ENCODE peak calls at places on chromosomes 7 and 10, in five cellular contexts. T is H9, A is heart left ventricle, N is mesenchymal stem cell, C is A549. U is an unnamed sample. For H3K4me1, the result is how much of the 10 kb centered on the place peaks cover.

GRCh38 chr10:125023269-125023668 is 81.3 kb downstream of the ZRANB1 start:
- DNase-seq in C (no peak), T (no peak), A (no peak), N (no peak), U (peak)

GRCh38 chr7:149223176-149223575 is 16.3 kb upstream of the ZNF212 start:
- DNase-seq in A (no peak), T (no peak), N (no peak), C (no peak), U (no peak)

GRCh38 chr7:77444123-77444522 is 28.0 kb upstream of the GSAP start:
- DNase-seq in N (peak), C (no peak), A (no peak), T (no peak), U (peak)

GRCh38 chr10:63591600-63592379 is 70.6 kb downstream of the REEP3 start:
- DNase-seq in A (no peak), T (no peak), N (no peak), C (no peak), U (no peak)

GRCh38 chr10:33612551-33612950 is 278.1 kb upstream of the NRP1 start:
- DNase-seq in C (no peak), N (peak), T (no peak), A (no peak), U (no peak)

GRCh38 chr7:333399-333776 is 43.4 kb downstream of the FOXL3 start:
- DNase-seq in N (no peak), A (peak), C (peak), T (no peak), U (no peak)

GRCh38 chr10:61705022-61705675 is 42.4 kb downstream of the CABCOCO1 start:
- DNase-seq in A (no peak), C (no peak), T (no peak), N (no peak), U (no peak)

GRCh38 chr7:126685018-126685573 is 567.6 kb downstream of the GRM8 start:
- DNase-seq in A (no peak), C (no peak), T (no peak), N (no peak), U (no peak)

GRCh38 chr10:125201108-125201524 is 40.8 kb upstream of the CTBP2 start:
- DNase-seq in T (no peak), N (peak), C (peak), A (no peak), U (no peak)

GRCh38 chr7:378551-379455 is 88.8 kb downstream of the FOXL3 start:
- DNase-seq in C (no peak), T (no peak), N (no peak), A (peak), U (peak)

GRCh38 chr7:130896898-130897514 is 163.0 kb upstream of the KLF14 start:
- DNase-seq in C (peak), A (peak), N (peak), T (peak), U (peak)

GRCh38 chr7:151726875-151727578 is 149.9 kb downstream of the PRKAG2 start:
- DNase-seq in C (no peak), T (no peak), N (no peak), A (no peak), U (no peak)

GRCh38 chr7:151728746-151729145 is 148.2 kb downstream of the PRKAG2 start:
- DNase-seq in C (no peak), T (no peak), A (no peak), N (no peak), U (no peak)

GRCh38 chr7:151728286-151728660 is 148.6 kb downstream of the PRKAG2 start:
- DNase-seq in T (no peak), N (no peak), A (no peak), C (no peak), U (no peak)

GRCh38 chr7:151725844-151726770 is 150.8 kb downstream of the PRKAG2 start:
- DNase-seq in T (no peak), C (no peak), N (peak), A (no peak), U (no peak)

DNA sequence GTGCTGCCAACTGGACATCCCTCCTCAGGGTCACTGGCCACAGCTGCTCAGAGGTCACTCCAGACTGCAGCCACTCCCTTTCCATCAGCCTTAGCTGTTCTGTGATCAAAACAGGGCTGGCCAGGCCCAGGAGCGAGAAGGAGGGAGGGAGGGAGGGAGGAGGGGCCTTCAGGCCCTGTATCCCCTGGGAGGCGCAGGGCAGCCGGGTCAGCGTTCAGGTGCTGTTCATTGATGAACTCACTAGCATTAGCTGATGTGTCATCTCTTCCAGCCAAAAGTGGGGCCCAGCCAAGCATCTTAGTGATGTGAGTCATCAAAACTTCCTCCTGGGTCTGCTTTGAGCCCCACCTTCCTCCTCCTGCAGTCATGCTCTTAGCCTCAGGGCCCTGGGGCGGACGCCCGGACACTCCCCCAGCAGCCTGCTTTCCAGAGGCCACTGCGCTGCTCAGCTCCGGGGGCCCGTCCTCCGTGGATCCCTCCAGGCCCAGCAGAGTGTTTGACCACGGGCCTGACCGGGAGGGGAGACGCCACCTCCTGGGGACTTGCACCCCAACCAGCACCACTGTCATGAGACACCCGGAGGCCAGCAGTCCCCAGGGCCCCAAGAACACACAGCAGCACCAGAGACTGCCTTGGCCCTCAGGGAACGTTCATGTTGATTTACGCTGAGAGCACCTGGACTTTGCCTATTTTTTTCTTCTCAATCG is 149.2 kb downstream of the PRKAG2 start:
- DNase-seq in A (peak), T (no peak), N (peak), C (peak), U (peak)
- H3K27ac ChIP-seq in A (peak), T (no peak), N (peak), C (peak), U (peak)

GRCh38 chr10:17021661-17022060 is 108.0 kb downstream of the CUBN start:
- DNase-seq in C (no peak), N (no peak), T (no peak), A (no peak), U (peak)

GRCh38 chr10:17022399-17022798 is 107.2 kb downstream of the CUBN start:
- DNase-seq in A (no peak), C (no peak), T (peak), N (peak), U (no peak)

GRCh38 chr10:17024461-17024860 is 105.2 kb downstream of the CUBN start:
- DNase-seq in T (no peak), A (no peak), N (peak), C (no peak), U (no peak)

GRCh38 chr10:17023386-17024298 is 106.0 kb downstream of the CUBN start:
- DNase-seq in N (peak), A (peak), C (peak), T (peak), U (peak)

GRCh38 chr10:17022898-17023297 is 106.7 kb downstream of the CUBN start:
- DNase-seq in A (no peak), T (no peak), C (no peak), N (peak), U (peak)
- H3K4me1 ChIP-seq in A (under half), T (under half), C (under half), N (under half), U (half or more)

DNA sequence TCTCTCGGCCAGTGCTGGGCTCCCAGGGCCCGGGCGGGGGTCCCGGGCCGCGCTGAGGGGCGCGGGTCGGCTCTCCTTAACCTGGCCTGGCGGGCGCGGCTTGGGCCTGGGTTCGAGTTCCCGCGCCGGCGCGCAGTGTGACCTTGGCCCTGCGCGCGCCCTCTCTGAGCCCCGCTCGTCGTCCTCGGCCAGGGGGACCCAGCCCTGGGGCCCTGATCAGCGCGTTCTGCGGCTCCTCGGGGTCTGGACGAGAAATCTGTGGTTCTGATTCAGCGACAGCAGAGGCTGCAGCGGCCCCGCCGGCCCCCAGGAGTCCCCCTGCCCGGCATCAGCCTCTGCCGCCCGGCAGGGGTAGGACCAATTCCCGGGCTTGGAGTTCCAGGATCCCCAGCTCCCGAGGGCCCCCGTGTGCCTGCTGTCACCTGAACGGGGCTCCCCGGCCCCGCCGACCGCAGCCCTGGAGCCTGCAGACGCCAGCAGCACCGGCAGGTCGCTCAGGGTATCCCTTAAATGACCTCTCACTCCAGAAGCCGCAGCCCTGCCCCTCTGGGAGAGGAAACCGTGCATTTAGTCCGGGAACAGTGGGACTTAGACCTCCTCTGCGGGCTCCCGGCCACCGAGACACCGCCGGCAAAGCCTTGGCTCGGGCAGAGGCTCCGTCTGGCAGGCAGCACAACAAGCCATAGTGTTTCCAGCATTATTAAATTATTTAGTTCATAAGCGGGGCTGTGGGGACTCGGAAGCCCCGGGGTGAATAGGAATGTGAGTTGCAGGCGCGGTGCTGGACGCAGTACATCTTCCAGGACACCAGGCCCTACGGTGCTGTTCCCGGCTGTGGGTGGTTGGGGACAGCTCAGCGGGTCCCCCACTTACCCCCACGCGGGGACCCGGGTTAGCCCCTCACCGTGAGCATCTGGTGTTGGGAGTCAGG is 572 bp downstream of the CHST12 start:
- DNase-seq in T (no peak), A (peak), C (no peak), N (peak), U (peak)
- H3K27ac ChIP-seq in T (no peak), A (peak), C (peak), N (no peak), U (no peak)

GRCh38 chr7:24836084-24836483 is 78.8 kb upstream of the GSDME start:
- DNase-seq in N (no peak), C (no peak), T (no peak), A (no peak), U (no peak)

GRCh38 chr7:24833548-24833947 is 76.3 kb upstream of the GSDME start:
- DNase-seq in A (no peak), T (no peak), C (no peak), N (no peak), U (no peak)

GRCh38 chr7:24831240-24831639 is 74.0 kb upstream of the GSDME start:
- DNase-seq in T (no peak), N (peak), A (no peak), C (no peak), U (no peak)

GRCh38 chr7:24835643-24836042 is 78.4 kb upstream of the GSDME start:
- DNase-seq in A (no peak), T (no peak), C (no peak), N (no peak), U (no peak)

DNA sequence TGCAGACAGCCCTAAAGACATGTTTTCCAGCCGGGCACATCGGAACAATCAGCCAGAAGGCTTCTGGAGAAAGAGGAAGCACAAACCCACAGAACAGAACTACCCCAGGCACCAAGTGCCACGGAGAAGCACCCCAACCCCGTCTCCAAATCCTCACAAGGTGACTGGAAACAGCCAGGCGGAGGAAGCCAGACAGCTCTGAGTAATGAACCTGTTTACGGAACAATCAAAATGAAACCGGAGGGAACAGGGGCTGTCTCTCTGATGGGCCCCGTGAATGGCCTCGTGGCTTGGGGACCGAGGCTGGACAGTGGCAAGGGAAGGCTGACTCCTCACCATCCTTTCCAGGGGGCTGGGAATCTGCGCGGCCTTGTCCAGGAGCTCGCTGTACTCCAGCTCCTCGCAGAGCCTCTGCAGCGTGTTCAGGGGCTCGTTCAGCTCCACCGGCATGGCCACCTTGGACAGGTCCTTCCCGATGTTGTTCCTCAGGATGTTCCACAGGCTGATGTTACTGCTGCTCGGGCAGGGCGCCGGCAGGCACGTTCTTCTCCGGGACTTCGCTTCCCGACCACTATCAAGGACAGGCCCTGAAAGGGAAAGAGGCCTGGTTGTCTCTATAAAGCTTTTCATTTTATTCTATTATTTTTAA is 77.0 kb upstream of the GSDME start:
- DNase-seq in A (no peak), N (no peak), C (no peak), T (no peak), U (no peak)
- H3K4me1 ChIP-seq in A (under half), N (under half), C (under half), T (under half), U (under half)